ENCODE peak calls at places on chromosome 16, in eight cellular contexts. F, D, W, P, X, J, U and S are unnamed samples.

GRCh38 chr16:85136213-85136704 is 24.0 kb upstream of the CIBAR2 start:
- DNase-seq in U (no peak), W (no peak), J (no peak), D (peak; percentile 34), P (no peak), X (no peak), F (peak; percentile 84), S (no peak)

GRCh38 chr16:75198135-75198600 is 8.8 kb downstream of the CTRB2 start:
- DNase-seq in D (no peak), F (no peak), W (no peak), P (peak; percentile 69), J (no peak), X (no peak), U (no peak), S (no peak)

GRCh38 chr16:75820672-75821071 is 94.4 kb upstream of the CPHXL start:
- DNase-seq in D (no peak), U (no peak), P (no peak), X (no peak), J (no peak), W (peak; percentile 54), F (no peak), S (no peak)

GRCh38 chr16:51125992-51126391 is 25.1 kb downstream of the SALL1 start:
- DNase-seq in W (no peak), D (no peak), X (no peak), F (no peak), P (no peak), U (no peak), J (no peak), S (no peak)

GRCh38 chr16:70700101-70701020 is 14.5 kb upstream of the MTSS2 start:
- DNase-seq in D (no peak), P (no peak), F (peak; percentile 91), W (no peak), J (no peak), X (no peak), U (no peak), S (no peak)

GRCh38 chr16:50071075-50071671 is 5.4 kb downstream of the HEATR3 start:
- DNase-seq in W (no peak), P (no peak), F (no peak), X (no peak), D (no peak), U (no peak), J (no peak), S (peak; percentile 19)

GRCh38 chr16:63346000-63346399 is 1309.8 kb upstream of the CDH8 start:
- DNase-seq in W (no peak), D (no peak), U (no peak), P (no peak), F (no peak), J (no peak), X (no peak), S (no peak)

GRCh38 chr16:81071816-81072215 is 5.2 kb downstream of the C16orf46 start:
- DNase-seq in P (peak; percentile 14), F (no peak), X (no peak), D (no peak), J (no peak), W (peak; percentile 29), U (no peak), S (no peak)

GRCh38 chr16:90022209-90023077 is 3.2 kb upstream of the DBNDD1 start:
- DNase-seq in D (peak; percentile 84), P (peak; percentile 90), X (peak; percentile 95), W (peak; percentile 95), J (peak; percentile 74), U (peak; percentile 67), F (peak; percentile 83), S (peak; percentile 93)

GRCh38 chr16:369866-370436 is 387 bp downstream of the MRPL28 start:
- DNase-seq in J (no peak), U (no peak), P (no peak), W (peak; percentile 58), D (no peak), X (peak; percentile 53), F (no peak), S (no peak)

GRCh38 chr16:20377181-20377580 is 24.7 kb upstream of the UMOD start:
- DNase-seq in D (no peak), W (no peak), X (no peak), U (no peak), F (no peak), P (no peak), J (no peak), S (no peak)

GRCh38 chr16:85361441-85362118 is 249.3 kb upstream of the CIBAR2 start:
- DNase-seq in U (no peak), F (no peak), P (no peak), W (no peak), D (no peak), X (no peak), J (no peak), S (no peak)

GRCh38 chr16:83971165-83972130 is 3.4 kb downstream of the NECAB2 start:
- DNase-seq in U (no peak), J (no peak), X (no peak), D (no peak), P (no peak), W (no peak), F (no peak), S (no peak)

GRCh38 chr16:77468831-77469230 is 34.0 kb upstream of the ADAMTS18 start:
- DNase-seq in W (no peak), F (no peak), X (no peak), P (no peak), D (no peak), U (no peak), J (no peak), S (peak; percentile 64)

GRCh38 chr16:78756189-78756661 is 656.8 kb downstream of the WWOX start:
- DNase-seq in W (no peak), D (no peak), X (no peak), P (no peak), J (no peak), F (no peak), U (no peak), S (no peak)

GRCh38 chr16:53816211-53816610 is 112.3 kb downstream of the FTO start:
- DNase-seq in D (no peak), W (no peak), U (no peak), P (peak; percentile 26), X (no peak), F (no peak), J (no peak), S (no peak)

GRCh38 chr16:67481561-67482259 is 753 bp upstream of the ATP6V0D1 start:
- DNase-seq in J (no peak), D (peak; percentile 72), W (no peak), F (peak; percentile 32), U (peak; percentile 31), X (peak; percentile 62), P (peak; percentile 67), S (peak; percentile 60)

GRCh38 chr16:4263504-4264436 is 9.1 kb downstream of the TFAP4 start:
- DNase-seq in U (no peak), J (no peak), W (no peak), P (peak; percentile 92), X (peak; percentile 44), F (no peak), D (peak; percentile 30), S (no peak)

GRCh38 chr16:62738631-62739030 is 702.4 kb upstream of the CDH8 start:
- DNase-seq in U (no peak), J (no peak), F (peak; percentile 72), X (no peak), P (no peak), W (no peak), D (no peak), S (no peak)

GRCh38 chr16:86027366-86028126 is 128.6 kb downstream of the IRF8 start:
- DNase-seq in J (no peak), U (no peak), D (no peak), P (no peak), W (no peak), X (no peak), F (no peak), S (no peak)

GRCh38 chr16:72172105-72173034 is at the start of gene PMFBP1:
- DNase-seq in X (peak; percentile 70), U (no peak), P (peak; percentile 94), W (peak; percentile 30), J (no peak), F (peak; percentile 89), D (peak; percentile 86), S (peak; percentile 62)

GRCh38 chr16:69927056-69927757 is 23.9 kb upstream of the CLEC18A start:
- DNase-seq in F (peak; percentile 38), J (no peak), D (no peak), W (peak; percentile 57), U (no peak), P (peak; percentile 77), X (no peak), S (no peak)

GRCh38 chr16:67025151-67025550 is 3.8 kb upstream of the CBFB start:
- DNase-seq in J (no peak), P (no peak), F (no peak), W (no peak), X (no peak), U (no peak), D (no peak), S (no peak)

GRCh38 chr16:88064011-88064888 is 113.0 kb downstream of the BANP start:
- DNase-seq in W (no peak), P (no peak), D (no peak), F (no peak), X (no peak), U (no peak), J (no peak), S (no peak)

GRCh38 chr16:19118938-19119431 is 5.2 kb downstream of the ITPRIPL2 start:
- DNase-seq in X (peak; percentile 51), J (no peak), F (peak; percentile 69), P (peak; percentile 95), U (no peak), W (peak; percentile 91), D (no peak), S (peak; percentile 88)

GRCh38 chr16:22675745-22676540 is 138.0 kb upstream of the HS3ST2 start:
- DNase-seq in D (no peak), X (no peak), F (no peak), P (no peak), J (no peak), U (no peak), W (no peak), S (no peak)

GRCh38 chr16:48498761-48499600 is 111.0 kb downstream of the N4BP1 start:
- DNase-seq in D (no peak), J (no peak), P (peak; percentile 96), W (no peak), U (no peak), F (no peak), X (peak; percentile 66), S (peak; percentile 10)

GRCh38 chr16:22139732-22140131 is 22.6 kb upstream of the SDR42E2 start:
- DNase-seq in F (no peak), J (no peak), P (no peak), W (no peak), U (no peak), X (no peak), D (no peak), S (no peak)

GRCh38 chr16:85166699-85167588 is 54.7 kb upstream of the CIBAR2 start:
- DNase-seq in W (no peak), F (no peak), D (no peak), J (no peak), U (no peak), P (no peak), X (no peak), S (no peak)